ENCODE peak calls at places on chromosome 7, in ten cellular contexts. R is transverse colon; J is Calu3; B is mesothelial cell of epicardium; D is glutamatergic neuron; U is astrocyte of the spinal cord; V is activated CD8-positive, alpha-beta T cell treated with anti-CD3 and anti-CD28 coated beads for 36 hours; A is ovary; M is pancreas; W is kidney epithelial cell. G is an unnamed sample.

GRCh38 chr7:38248069-38248567 is 25.3 kb downstream of the TARP start:
- DNase-seq in W (no peak), M (no peak), U (no peak), A (no peak), J (no peak), R (no peak), V (no peak), D (no peak), B (no peak), G (no peak)

GRCh38 chr7:15452670-15453069 is 109.1 kb downstream of the AGMO start:
- DNase-seq in V (no peak), D (no peak), W (no peak), J (no peak), M (no peak), U (no peak), A (no peak), B (no peak), R (no peak), G (no peak)

GRCh38 chr7:149220534-149220933 is 18.9 kb upstream of the ZNF212 start:
- DNase-seq in M (no peak), V (no peak), R (no peak), D (no peak), A (no peak), W (no peak), J (no peak), B (no peak), U (no peak), G (no peak)

GRCh38 chr7:51477323-51477722 is 160.7 kb upstream of the COBL start:
- DNase-seq in R (no peak), A (no peak), D (no peak), J (no peak), U (no peak), W (no peak), M (no peak), V (no peak), B (no peak), G (no peak)

GRCh38 chr7:85454904-85455303 is 268.0 kb upstream of the SEMA3D start:
- DNase-seq in D (no peak), R (no peak), A (no peak), U (peak), V (no peak), B (no peak), M (no peak), W (no peak), J (no peak), G (no peak)

GRCh38 chr7:47438411-47439029 is 143.4 kb downstream of the TNS3 start:
- DNase-seq in A (no peak), R (no peak), V (no peak), J (peak), M (no peak), D (no peak), B (no peak), U (no peak), W (no peak), G (no peak)

GRCh38 chr7:157044151-157044687 is 33.8 kb upstream of the MNX1 start:
- DNase-seq in M (peak), R (no peak), A (no peak), D (no peak), B (peak), U (peak), V (no peak), W (no peak), J (no peak), G (no peak)

GRCh38 chr7:141930211-141930610 is 14.0 kb downstream of the OR9A4 start:
- DNase-seq in J (no peak), R (no peak), B (no peak), D (no peak), A (no peak), W (no peak), V (no peak), U (no peak), M (no peak), G (no peak)

DNA sequence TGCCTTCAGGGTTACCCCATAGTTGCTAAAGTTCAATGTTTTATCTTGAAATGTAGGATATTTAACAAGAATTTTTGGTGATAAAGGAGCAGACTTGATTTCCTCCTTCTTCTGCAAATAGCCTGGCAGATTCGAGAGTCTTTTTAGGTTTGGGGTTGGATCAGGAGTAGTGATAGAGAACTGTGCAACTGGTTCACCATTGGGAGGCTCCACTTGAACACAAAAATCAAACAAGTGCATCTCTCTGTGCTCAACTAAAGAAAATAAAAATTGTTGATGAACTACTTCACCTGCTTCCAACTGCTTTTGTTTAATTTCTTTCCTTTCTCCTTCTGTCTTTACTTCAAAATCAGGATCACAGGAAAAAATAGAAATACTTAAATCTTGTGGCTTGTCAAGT is 58.5 kb downstream of the MACC1 start:
- DNase-seq in R (no peak), W (no peak), V (no peak), D (no peak), A (no peak), M (no peak), U (peak), J (peak), B (no peak), G (no peak)
- TF ChIP-seq CTCF in R (peak), W (no peak), V (no peak), D (no peak), A (no peak), M (no peak), U (peak), J (no peak), B (no peak), G (peak)

DNA sequence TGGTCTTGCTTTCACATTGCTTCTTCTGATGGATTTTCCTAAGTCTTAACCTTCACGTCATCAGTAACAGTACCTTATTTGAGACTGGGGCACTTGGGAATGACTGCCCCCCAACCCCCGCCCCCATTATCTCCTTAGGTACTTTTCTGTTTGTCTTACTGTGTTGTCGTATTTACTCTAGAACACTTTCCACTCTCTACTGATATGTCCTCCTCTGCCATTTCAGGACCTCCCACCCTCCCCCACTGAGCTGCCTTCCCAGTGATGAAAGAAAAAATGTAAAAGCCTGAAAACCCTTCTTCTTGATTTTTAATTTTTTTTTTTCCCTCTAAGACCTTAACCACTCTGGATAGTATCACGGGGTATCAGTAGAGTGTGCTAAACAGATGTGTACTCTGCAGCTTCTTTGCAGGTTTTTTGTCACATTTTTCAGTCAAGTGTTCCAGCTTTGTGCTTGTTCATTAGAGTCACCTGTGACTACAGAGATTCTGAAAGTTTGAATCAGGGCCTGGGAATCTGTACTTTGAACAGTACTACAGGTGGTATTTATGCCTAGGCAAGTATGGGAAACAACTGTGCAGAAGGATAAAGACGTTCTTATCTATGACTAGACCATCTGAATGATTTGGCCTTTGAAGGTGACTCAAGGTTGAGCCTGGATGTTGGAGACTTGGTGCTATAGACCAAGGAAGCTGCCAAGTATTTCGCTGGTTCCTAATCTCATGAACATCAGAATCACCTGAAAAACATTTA is 8.3 kb downstream of the CALU start:
- DNase-seq in B (no peak), R (no peak), J (no peak), A (no peak), V (no peak), W (no peak), U (no peak), M (no peak), D (no peak), G (no peak)
- TF ChIP-seq CTCF in B (no peak), R (no peak), J (no peak), A (no peak), V (no peak), W (no peak), U (no peak), M (no peak), D (no peak), G (no peak)

GRCh38 chr7:77315102-77315501 is 101.0 kb downstream of the GSAP start:
- DNase-seq in J (no peak), D (no peak), B (no peak), W (no peak), M (no peak), A (no peak), V (no peak), U (no peak), R (no peak), G (no peak)
- TF ChIP-seq CTCF in J (no peak), D (no peak), B (no peak), W (no peak), M (no peak), A (no peak), V (no peak), U (no peak), R (no peak), G (no peak)

GRCh38 chr7:10802011-10802410 is 171.7 kb upstream of the PHF14 start:
- DNase-seq in J (no peak), B (no peak), D (no peak), W (no peak), M (no peak), V (no peak), R (no peak), U (no peak), A (no peak), G (no peak)

GRCh38 chr7:10799475-10799874 is 174.2 kb upstream of the PHF14 start:
- DNase-seq in D (no peak), J (no peak), W (no peak), R (no peak), V (no peak), B (no peak), U (no peak), M (no peak), A (no peak), G (no peak)

GRCh38 chr7:10798044-10798443 is 175.6 kb upstream of the PHF14 start:
- DNase-seq in U (no peak), R (no peak), J (no peak), A (no peak), W (no peak), V (no peak), B (no peak), M (no peak), D (no peak), G (no peak)

GRCh38 chr7:10803720-10804119 is 170.0 kb upstream of the PHF14 start:
- DNase-seq in A (no peak), B (no peak), D (no peak), R (no peak), W (no peak), U (no peak), V (no peak), J (no peak), M (no peak), G (no peak)

GRCh38 chr7:10802526-10802925 is 171.1 kb upstream of the PHF14 start:
- DNase-seq in U (peak), W (peak), J (no peak), D (no peak), R (no peak), M (no peak), A (no peak), B (no peak), V (no peak), G (no peak)
- TF ChIP-seq CTCF in U (no peak), W (no peak), J (no peak), D (no peak), R (no peak), M (no peak), A (no peak), B (no peak), V (no peak), G (no peak)

GRCh38 chr7:118245267-118246040 is 20.9 kb downstream of the ANKRD7 start:
- DNase-seq in B (no peak), D (no peak), V (no peak), A (no peak), J (no peak), M (no peak), R (no peak), U (peak), W (no peak), G (no peak)

GRCh38 chr7:118252087-118252486 is 27.6 kb downstream of the ANKRD7 start:
- DNase-seq in V (no peak), J (no peak), W (no peak), A (no peak), R (no peak), B (no peak), M (no peak), D (no peak), U (no peak), G (no peak)

DNA sequence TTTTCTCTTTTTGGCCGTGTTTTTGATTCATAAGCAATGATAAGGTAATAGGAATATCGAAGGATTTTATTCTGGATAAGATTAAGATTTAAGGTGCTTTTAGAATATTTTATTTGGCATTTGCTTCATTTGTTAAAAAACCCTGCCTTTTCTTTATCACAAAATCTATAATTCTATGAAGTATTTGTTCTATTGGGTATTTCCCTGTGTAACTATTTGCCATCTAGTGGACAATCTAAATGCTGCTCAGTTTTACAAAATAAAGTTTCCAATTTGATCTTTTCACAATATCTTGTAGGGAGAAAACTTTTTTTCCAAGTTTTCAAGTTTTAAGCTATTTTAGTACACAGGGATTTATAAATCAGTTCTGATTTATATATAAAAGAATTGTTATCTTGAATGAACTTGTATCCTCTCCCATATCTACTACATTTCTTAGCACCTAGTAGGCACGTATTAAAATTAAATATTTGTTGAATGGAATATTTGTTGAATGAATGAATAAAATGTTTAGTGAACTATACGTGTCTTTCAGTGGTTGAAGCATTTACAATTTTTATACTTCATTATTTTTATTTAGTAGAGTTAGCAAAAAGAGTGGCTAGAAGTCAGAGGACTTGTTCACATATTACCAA is 26.5 kb downstream of the ANKRD7 start:
- DNase-seq in W (no peak), J (no peak), R (no peak), M (no peak), D (no peak), V (no peak), A (no peak), U (peak), B (no peak), G (no peak)
- TF ChIP-seq CTCF in W (peak), J (peak), R (no peak), M (no peak), D (peak), V (peak), A (no peak), U (peak), B (peak), G (peak)

GRCh38 chr7:115851291-115851690 is 179.3 kb downstream of the TFEC start:
- DNase-seq in J (peak), A (no peak), R (no peak), U (peak), D (no peak), V (no peak), B (no peak), M (no peak), W (peak), G (no peak)
- TF ChIP-seq CTCF in J (peak), A (no peak), R (peak), U (no peak), D (peak), V (no peak), B (no peak), M (no peak), W (peak), G (peak)

GRCh38 chr7:88357295-88357694 is 50.6 kb upstream of the STEAP4 start:
- DNase-seq in V (peak), W (no peak), D (no peak), J (peak), U (no peak), R (no peak), B (no peak), A (no peak), M (no peak), G (no peak)
- TF ChIP-seq CTCF in V (no peak), W (peak), D (no peak), J (no peak), U (no peak), R (no peak), B (no peak), A (no peak), M (no peak), G (peak)

DNA sequence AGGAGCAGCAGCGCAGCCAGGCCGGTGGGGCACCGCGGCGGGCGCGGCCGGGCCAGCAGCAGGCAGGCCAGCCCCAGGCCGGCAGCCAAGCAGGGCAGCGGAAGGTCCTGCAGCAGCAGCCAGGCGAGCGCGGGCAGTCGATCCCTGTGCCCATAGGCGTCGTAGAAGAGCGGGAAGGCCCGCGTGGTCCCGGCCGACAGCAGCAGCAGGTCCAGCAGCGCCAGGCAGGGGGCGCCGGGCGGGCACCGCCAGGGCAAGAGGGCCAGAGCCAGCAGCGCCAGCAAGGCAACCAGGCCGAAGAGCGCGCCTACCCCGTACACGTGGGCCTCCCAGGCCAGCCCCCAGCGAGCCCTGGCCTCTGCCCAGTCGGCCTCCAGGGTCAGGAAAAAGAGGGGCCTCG is 8.4 kb upstream of the RBM28 start:
- DNase-seq in U (peak), J (no peak), R (peak), V (peak), D (peak), M (peak), B (no peak), W (no peak), A (peak), G (no peak)
- TF ChIP-seq CTCF in U (peak), J (peak), R (peak), V (peak), D (peak), M (peak), B (no peak), W (peak), A (no peak), G (peak)

G was measured in type B pancreatic cell.